ENCODE peak calls at places on chromosome 14, in seven cellular contexts. One of them, this sample, is unnamed.
A peak's percentile ranks its signal among the peaks of the same experiment; 100 is the strongest.

GRCh38 chr14:50340945-50341344 is 28.8 kb downstream of the DMAC2L start:
- DNase-seq in HEK293T: no peak
- DNase-seq in epithelial cell of esophagus: no peak
- DNase-seq in NCI-H1694 treated with DMSO at 0.1 percent for 48 hours: no peak
- DNase-seq in hypothalamus: no peak
- DNase-seq in glutamatergic neuron: peak; percentile 41
- DNase-seq in NCI-H510A treated with DMSO at 0.1 percent for 48 hours: no peak
- DNase-seq in this sample: peak; percentile 25

GRCh38 chr14:33709286-33709685 is 241.6 kb downstream of the EGLN3 start:
- DNase-seq in HEK293T: no peak
- DNase-seq in epithelial cell of esophagus: no peak
- DNase-seq in NCI-H1694 treated with DMSO at 0.1 percent for 48 hours: no peak
- DNase-seq in hypothalamus: no peak
- DNase-seq in glutamatergic neuron: no peak
- DNase-seq in NCI-H510A treated with DMSO at 0.1 percent for 48 hours: no peak
- DNase-seq in this sample: no peak

GRCh38 chr14:103910984-103911383 is 17.3 kb upstream of the TDRD9 start:
- DNase-seq in HEK293T: no peak
- DNase-seq in epithelial cell of esophagus: no peak
- DNase-seq in NCI-H1694 treated with DMSO at 0.1 percent for 48 hours: no peak
- DNase-seq in hypothalamus: no peak
- DNase-seq in glutamatergic neuron: no peak
- DNase-seq in NCI-H510A treated with DMSO at 0.1 percent for 48 hours: no peak
- DNase-seq in this sample: no peak

GRCh38 chr14:100285021-100285912 is 21.0 kb downstream of the SLC25A29 start:
- DNase-seq in HEK293T: peak; percentile 95
- DNase-seq in epithelial cell of esophagus: peak; percentile 51
- DNase-seq in NCI-H1694 treated with DMSO at 0.1 percent for 48 hours: peak; percentile 64
- DNase-seq in hypothalamus: peak; percentile 48
- DNase-seq in glutamatergic neuron: peak; percentile 83
- DNase-seq in NCI-H510A treated with DMSO at 0.1 percent for 48 hours: peak; percentile 51
- DNase-seq in this sample: peak; percentile 79

GRCh38 chr14:87153901-87154300 is 839.1 kb downstream of the GALC start:
- DNase-seq in HEK293T: no peak
- DNase-seq in epithelial cell of esophagus: no peak
- DNase-seq in NCI-H1694 treated with DMSO at 0.1 percent for 48 hours: no peak
- DNase-seq in hypothalamus: no peak
- DNase-seq in glutamatergic neuron: no peak
- DNase-seq in NCI-H510A treated with DMSO at 0.1 percent for 48 hours: no peak
- DNase-seq in this sample: no peak

GRCh38 chr14:100432652-100433427 is 109.7 kb downstream of the SLC25A47 start:
- DNase-seq in HEK293T: no peak
- DNase-seq in epithelial cell of esophagus: no peak
- DNase-seq in NCI-H1694 treated with DMSO at 0.1 percent for 48 hours: no peak
- DNase-seq in hypothalamus: no peak
- DNase-seq in glutamatergic neuron: no peak
- DNase-seq in NCI-H510A treated with DMSO at 0.1 percent for 48 hours: no peak
- DNase-seq in this sample: no peak

GRCh38 chr14:56300495-56300894 is 182.3 kb downstream of the PELI2 start:
- DNase-seq in HEK293T: no peak
- DNase-seq in epithelial cell of esophagus: no peak
- DNase-seq in NCI-H1694 treated with DMSO at 0.1 percent for 48 hours: no peak
- DNase-seq in hypothalamus: no peak
- DNase-seq in glutamatergic neuron: no peak
- DNase-seq in NCI-H510A treated with DMSO at 0.1 percent for 48 hours: no peak
- DNase-seq in this sample: no peak

GRCh38 chr14:54470701-54471100 is 18.1 kb downstream of the GMFB start:
- DNase-seq in HEK293T: no peak
- DNase-seq in epithelial cell of esophagus: no peak
- DNase-seq in NCI-H1694 treated with DMSO at 0.1 percent for 48 hours: no peak
- DNase-seq in hypothalamus: no peak
- DNase-seq in glutamatergic neuron: no peak
- DNase-seq in NCI-H510A treated with DMSO at 0.1 percent for 48 hours: no peak
- DNase-seq in this sample: no peak

GRCh38 chr14:105525861-105526780 is at the start of gene TMEM121:
- DNase-seq in HEK293T: peak; percentile 63
- DNase-seq in epithelial cell of esophagus: no peak
- DNase-seq in NCI-H1694 treated with DMSO at 0.1 percent for 48 hours: no peak
- DNase-seq in hypothalamus: peak; percentile 44
- DNase-seq in glutamatergic neuron: peak; percentile 63
- DNase-seq in NCI-H510A treated with DMSO at 0.1 percent for 48 hours: no peak
- DNase-seq in this sample: no peak

GRCh38 chr14:29759521-29760340 is 167.9 kb downstream of the PRKD1 start:
- DNase-seq in HEK293T: no peak
- DNase-seq in epithelial cell of esophagus: no peak
- DNase-seq in NCI-H1694 treated with DMSO at 0.1 percent for 48 hours: no peak
- DNase-seq in hypothalamus: no peak
- DNase-seq in glutamatergic neuron: no peak
- DNase-seq in NCI-H510A treated with DMSO at 0.1 percent for 48 hours: no peak
- DNase-seq in this sample: no peak

GRCh38 chr14:74048291-74048690 is 29.1 kb downstream of the BBOF1 start:
- DNase-seq in HEK293T: peak; percentile 17
- DNase-seq in epithelial cell of esophagus: peak; percentile 68
- DNase-seq in NCI-H1694 treated with DMSO at 0.1 percent for 48 hours: no peak
- DNase-seq in hypothalamus: no peak
- DNase-seq in glutamatergic neuron: no peak
- DNase-seq in NCI-H510A treated with DMSO at 0.1 percent for 48 hours: no peak
- DNase-seq in this sample: no peak

GRCh38 chr14:77653473-77653872 is 37.0 kb upstream of the SPTLC2 start:
- DNase-seq in HEK293T: peak; percentile 42
- DNase-seq in epithelial cell of esophagus: no peak
- DNase-seq in NCI-H1694 treated with DMSO at 0.1 percent for 48 hours: no peak
- DNase-seq in hypothalamus: no peak
- DNase-seq in glutamatergic neuron: no peak
- DNase-seq in NCI-H510A treated with DMSO at 0.1 percent for 48 hours: no peak
- DNase-seq in this sample: peak; percentile 10

GRCh38 chr14:57634335-57634734 is 140.7 kb upstream of the CCDC198 start:
- DNase-seq in HEK293T: no peak
- DNase-seq in epithelial cell of esophagus: peak; percentile 7
- DNase-seq in NCI-H1694 treated with DMSO at 0.1 percent for 48 hours: no peak
- DNase-seq in hypothalamus: no peak
- DNase-seq in glutamatergic neuron: no peak
- DNase-seq in NCI-H510A treated with DMSO at 0.1 percent for 48 hours: no peak
- DNase-seq in this sample: no peak

GRCh38 chr14:83300454-83301064 is 1766.9 kb upstream of the SEL1L start:
- DNase-seq in HEK293T: peak; percentile 6
- DNase-seq in epithelial cell of esophagus: peak; percentile 48
- DNase-seq in NCI-H1694 treated with DMSO at 0.1 percent for 48 hours: peak; percentile 88
- DNase-seq in hypothalamus: no peak
- DNase-seq in glutamatergic neuron: no peak
- DNase-seq in NCI-H510A treated with DMSO at 0.1 percent for 48 hours: peak; percentile 66
- DNase-seq in this sample: no peak

GRCh38 chr14:24279301-24280186 is 8.1 kb upstream of the RABGGTA start:
- DNase-seq in HEK293T: no peak
- DNase-seq in epithelial cell of esophagus: peak; percentile 89
- DNase-seq in NCI-H1694 treated with DMSO at 0.1 percent for 48 hours: peak; percentile 61
- DNase-seq in hypothalamus: peak; percentile 28
- DNase-seq in glutamatergic neuron: no peak
- DNase-seq in NCI-H510A treated with DMSO at 0.1 percent for 48 hours: no peak
- DNase-seq in this sample: peak; percentile 17

GRCh38 chr14:68012861-68013260 is 193.3 kb downstream of the RAD51B start:
- DNase-seq in HEK293T: no peak
- DNase-seq in epithelial cell of esophagus: no peak
- DNase-seq in NCI-H1694 treated with DMSO at 0.1 percent for 48 hours: no peak
- DNase-seq in hypothalamus: no peak
- DNase-seq in glutamatergic neuron: no peak
- DNase-seq in NCI-H510A treated with DMSO at 0.1 percent for 48 hours: no peak
- DNase-seq in this sample: no peak

GRCh38 chr14:33848706-33849454 is 102.0 kb downstream of the EGLN3 start:
- DNase-seq in HEK293T: peak; percentile 73
- DNase-seq in epithelial cell of esophagus: peak; percentile 75
- DNase-seq in NCI-H1694 treated with DMSO at 0.1 percent for 48 hours: peak; percentile 77
- DNase-seq in hypothalamus: peak; percentile 58
- DNase-seq in glutamatergic neuron: peak; percentile 82
- DNase-seq in NCI-H510A treated with DMSO at 0.1 percent for 48 hours: peak; percentile 42
- DNase-seq in this sample: peak; percentile 53

GRCh38 chr14:52369305-52369781 is 55.2 kb downstream of the PTGER2 start:
- DNase-seq in HEK293T: no peak
- DNase-seq in epithelial cell of esophagus: no peak
- DNase-seq in NCI-H1694 treated with DMSO at 0.1 percent for 48 hours: no peak
- DNase-seq in hypothalamus: no peak
- DNase-seq in glutamatergic neuron: no peak
- DNase-seq in NCI-H510A treated with DMSO at 0.1 percent for 48 hours: no peak
- DNase-seq in this sample: no peak

GRCh38 chr14:54857830-54858269 is 44.8 kb downstream of the GCH1 start:
- DNase-seq in HEK293T: no peak
- DNase-seq in epithelial cell of esophagus: no peak
- DNase-seq in NCI-H1694 treated with DMSO at 0.1 percent for 48 hours: no peak
- DNase-seq in hypothalamus: no peak
- DNase-seq in glutamatergic neuron: no peak
- DNase-seq in NCI-H510A treated with DMSO at 0.1 percent for 48 hours: no peak
- DNase-seq in this sample: no peak

GRCh38 chr14:53035336-53035735 is 84.5 kb upstream of the FERMT2 start:
- DNase-seq in HEK293T: no peak
- DNase-seq in epithelial cell of esophagus: no peak
- DNase-seq in NCI-H1694 treated with DMSO at 0.1 percent for 48 hours: no peak
- DNase-seq in hypothalamus: no peak
- DNase-seq in glutamatergic neuron: no peak
- DNase-seq in NCI-H510A treated with DMSO at 0.1 percent for 48 hours: no peak
- DNase-seq in this sample: no peak

GRCh38 chr14:23727566-23728335 is 91.6 kb downstream of the DHRS2 start:
- DNase-seq in HEK293T: peak; percentile 58
- DNase-seq in epithelial cell of esophagus: peak; percentile 75
- DNase-seq in NCI-H1694 treated with DMSO at 0.1 percent for 48 hours: peak; percentile 19
- DNase-seq in hypothalamus: no peak
- DNase-seq in glutamatergic neuron: no peak
- DNase-seq in NCI-H510A treated with DMSO at 0.1 percent for 48 hours: no peak
- DNase-seq in this sample: no peak

GRCh38 chr14:97143456-97143855 is 346.3 kb downstream of the VRK1 start:
- DNase-seq in HEK293T: no peak
- DNase-seq in epithelial cell of esophagus: no peak
- DNase-seq in NCI-H1694 treated with DMSO at 0.1 percent for 48 hours: no peak
- DNase-seq in hypothalamus: no peak
- DNase-seq in glutamatergic neuron: no peak
- DNase-seq in NCI-H510A treated with DMSO at 0.1 percent for 48 hours: no peak
- DNase-seq in this sample: no peak

GRCh38 chr14:26528415-26529182 is 69.2 kb downstream of the NOVA1 start:
- DNase-seq in HEK293T: no peak
- DNase-seq in epithelial cell of esophagus: no peak
- DNase-seq in NCI-H1694 treated with DMSO at 0.1 percent for 48 hours: no peak
- DNase-seq in hypothalamus: no peak
- DNase-seq in glutamatergic neuron: no peak
- DNase-seq in NCI-H510A treated with DMSO at 0.1 percent for 48 hours: no peak
- DNase-seq in this sample: no peak

This sample was measured in DND-41.